ENCODE peak calls at places on chromosomes 7 and 10, in four cellular contexts. One of them, this sample, is unnamed.

GRCh38 chr10:33229252-33229943 is 105.1 kb downstream of the NRP1 start:
- DNase-seq in HCT116: no peak
- DNase-seq in HepG2: no peak
- DNase-seq in SK-N-SH: no peak
- DNase-seq in this sample: no peak

GRCh38 chr7:78090616-78091015 is 292.0 kb downstream of the PHTF2 start:
- DNase-seq in HCT116: no peak
- DNase-seq in HepG2: no peak
- DNase-seq in SK-N-SH: no peak
- DNase-seq in this sample: peak

GRCh38 chr7:73894851-73895441 is 34.0 kb downstream of the TMEM270 start:
- DNase-seq in HCT116: no peak
- DNase-seq in HepG2: no peak
- DNase-seq in SK-N-SH: peak
- DNase-seq in this sample: no peak

GRCh38 chr7:33926535-33926934 is 21.2 kb downstream of the BMPER start:
- DNase-seq in HCT116: no peak
- DNase-seq in HepG2: no peak
- DNase-seq in SK-N-SH: no peak
- DNase-seq in this sample: no peak

GRCh38 chr10:130905386-130905785 is 406.1 kb downstream of the TCERG1L start:
- DNase-seq in HCT116: no peak
- DNase-seq in HepG2: no peak
- DNase-seq in SK-N-SH: no peak
- DNase-seq in this sample: no peak

GRCh38 chr7:35874881-35875280 is 74.0 kb downstream of the SEPTIN7 start:
- DNase-seq in HCT116: no peak
- DNase-seq in HepG2: no peak
- DNase-seq in SK-N-SH: no peak
- DNase-seq in this sample: no peak

GRCh38 chr7:1243964-1244416 is 11.3 kb downstream of the UNCX start:
- DNase-seq in HCT116: no peak
- DNase-seq in HepG2: no peak
- DNase-seq in SK-N-SH: no peak
- DNase-seq in this sample: no peak

GRCh38 chr7:4245135-4245865 is 436.8 kb upstream of the FOXK1 start:
- DNase-seq in HCT116: no peak
- DNase-seq in HepG2: no peak
- DNase-seq in SK-N-SH: no peak
- DNase-seq in this sample: no peak

GRCh38 chr7:68699090-68699711 is 899.1 kb upstream of the AUTS2 start:
- DNase-seq in HCT116: no peak
- DNase-seq in HepG2: no peak
- DNase-seq in SK-N-SH: no peak
- DNase-seq in this sample: no peak

GRCh38 chr7:134140889-134141867 is 14.0 kb downstream of the LRGUK start:
- DNase-seq in HCT116: peak
- DNase-seq in HepG2: peak
- DNase-seq in SK-N-SH: peak
- DNase-seq in this sample: peak

GRCh38 chr10:99631496-99631895 is 11.3 kb upstream of the SLC25A28 start:
- DNase-seq in HCT116: no peak
- DNase-seq in HepG2: no peak
- DNase-seq in SK-N-SH: no peak
- DNase-seq in this sample: no peak

GRCh38 chr7:112254166-112254565 is 47.7 kb downstream of the ZNF277 start:
- DNase-seq in HCT116: no peak
- DNase-seq in HepG2: no peak
- DNase-seq in SK-N-SH: no peak
- DNase-seq in this sample: no peak

GRCh38 chr10:31490858-31491504 is 172.0 kb downstream of the ZEB1 start:
- DNase-seq in HCT116: peak
- DNase-seq in HepG2: peak
- DNase-seq in SK-N-SH: no peak
- DNase-seq in this sample: peak

GRCh38 chr7:80923211-80923612 is 4.4 kb upstream of the SEMA3C start:
- DNase-seq in HCT116: no peak
- DNase-seq in HepG2: no peak
- DNase-seq in SK-N-SH: no peak
- DNase-seq in this sample: no peak

GRCh38 chr10:31145986-31146385 is 114.3 kb upstream of the ZNF438 start:
- DNase-seq in HCT116: no peak
- DNase-seq in HepG2: no peak
- DNase-seq in SK-N-SH: no peak
- DNase-seq in this sample: no peak

GRCh38 chr7:45712872-45713668 is 138.9 kb downstream of the ADCY1 start:
- DNase-seq in HCT116: no peak
- DNase-seq in HepG2: no peak
- DNase-seq in SK-N-SH: no peak
- DNase-seq in this sample: no peak

GRCh38 chr10:31101123-31101522 is 69.5 kb upstream of the ZNF438 start:
- DNase-seq in HCT116: peak
- DNase-seq in HepG2: no peak
- DNase-seq in SK-N-SH: no peak
- DNase-seq in this sample: peak

GRCh38 chr7:14340415-14341079 is 351.1 kb upstream of the ETV1 start:
- DNase-seq in HCT116: no peak
- DNase-seq in HepG2: no peak
- DNase-seq in SK-N-SH: no peak
- DNase-seq in this sample: no peak

GRCh38 chr7:90383879-90384278 is 19.4 kb upstream of the CLDN12 start:
- DNase-seq in HCT116: no peak
- DNase-seq in HepG2: no peak
- DNase-seq in SK-N-SH: no peak
- DNase-seq in this sample: no peak

GRCh38 chr7:31775511-31775910 is 88.5 kb downstream of the PPP1R17 start:
- DNase-seq in HCT116: no peak
- DNase-seq in HepG2: no peak
- DNase-seq in SK-N-SH: no peak
- DNase-seq in this sample: no peak

GRCh38 chr10:48464871-48465736 is 139.8 kb downstream of the ARHGAP22 start:
- DNase-seq in HCT116: no peak
- DNase-seq in HepG2: no peak
- DNase-seq in SK-N-SH: peak
- DNase-seq in this sample: no peak

DNA sequence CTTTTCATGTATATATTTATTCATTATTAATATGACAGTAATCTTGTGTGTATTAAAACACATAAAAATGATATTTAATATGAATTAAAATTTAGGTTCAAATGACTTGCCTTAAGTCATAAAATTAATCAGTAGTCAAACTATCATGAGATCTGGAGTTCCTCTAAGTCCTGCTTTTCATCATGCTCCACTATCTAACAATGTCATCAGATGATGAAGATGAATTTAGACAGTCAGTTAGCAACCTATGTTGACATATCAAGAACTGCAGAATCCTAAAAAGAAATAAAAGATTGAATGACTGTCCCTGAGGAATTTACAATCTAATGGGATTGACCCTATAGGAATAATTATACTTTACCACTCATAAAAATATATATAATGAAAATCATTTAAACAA is 7.1 kb downstream of the CABCOCO1 start:
- DNase-seq in HCT116: no peak
- DNase-seq in HepG2: no peak
- DNase-seq in SK-N-SH: peak
- DNase-seq in this sample: no peak
- TF ChIP-seq SIN3A in HCT116: no peak
- TF ChIP-seq SIN3A in HepG2: no peak
- TF ChIP-seq SIN3A in SK-N-SH: no peak
- TF ChIP-seq SIN3A in this sample: no peak

GRCh38 chr10:15353471-15353870 is 17.6 kb downstream of the FAM171A1 start:
- DNase-seq in HCT116: no peak
- DNase-seq in HepG2: peak
- DNase-seq in SK-N-SH: no peak
- DNase-seq in this sample: no peak
- TF ChIP-seq SIN3A in HCT116: no peak
- TF ChIP-seq SIN3A in HepG2: no peak
- TF ChIP-seq SIN3A in SK-N-SH: no peak
- TF ChIP-seq SIN3A in this sample: no peak

GRCh38 chr10:110863361-110863760 is 8.4 kb upstream of the PDCD4 start:
- DNase-seq in HCT116: no peak
- DNase-seq in HepG2: no peak
- DNase-seq in SK-N-SH: no peak
- DNase-seq in this sample: no peak
- TF ChIP-seq SIN3A in HCT116: no peak
- TF ChIP-seq SIN3A in HepG2: no peak
- TF ChIP-seq SIN3A in SK-N-SH: no peak
- TF ChIP-seq SIN3A in this sample: no peak

GRCh38 chr10:121595321-121595805 is 2.9 kb downstream of the FGFR2 start:
- DNase-seq in HCT116: no peak
- DNase-seq in HepG2: no peak
- DNase-seq in SK-N-SH: no peak
- DNase-seq in this sample: no peak

GRCh38 chr10:121596668-121597503 is 1.4 kb downstream of the FGFR2 start:
- DNase-seq in HCT116: no peak
- DNase-seq in HepG2: no peak
- DNase-seq in SK-N-SH: no peak
- DNase-seq in this sample: no peak

GRCh38 chr10:121598261-121599249 is at the start of gene FGFR2:
- DNase-seq in HCT116: peak
- DNase-seq in HepG2: peak
- DNase-seq in SK-N-SH: peak
- DNase-seq in this sample: no peak

GRCh38 chr10:121595806-121596667 is 2.2 kb downstream of the FGFR2 start:
- DNase-seq in HCT116: no peak
- DNase-seq in HepG2: no peak
- DNase-seq in SK-N-SH: no peak
- DNase-seq in this sample: no peak

DNA sequence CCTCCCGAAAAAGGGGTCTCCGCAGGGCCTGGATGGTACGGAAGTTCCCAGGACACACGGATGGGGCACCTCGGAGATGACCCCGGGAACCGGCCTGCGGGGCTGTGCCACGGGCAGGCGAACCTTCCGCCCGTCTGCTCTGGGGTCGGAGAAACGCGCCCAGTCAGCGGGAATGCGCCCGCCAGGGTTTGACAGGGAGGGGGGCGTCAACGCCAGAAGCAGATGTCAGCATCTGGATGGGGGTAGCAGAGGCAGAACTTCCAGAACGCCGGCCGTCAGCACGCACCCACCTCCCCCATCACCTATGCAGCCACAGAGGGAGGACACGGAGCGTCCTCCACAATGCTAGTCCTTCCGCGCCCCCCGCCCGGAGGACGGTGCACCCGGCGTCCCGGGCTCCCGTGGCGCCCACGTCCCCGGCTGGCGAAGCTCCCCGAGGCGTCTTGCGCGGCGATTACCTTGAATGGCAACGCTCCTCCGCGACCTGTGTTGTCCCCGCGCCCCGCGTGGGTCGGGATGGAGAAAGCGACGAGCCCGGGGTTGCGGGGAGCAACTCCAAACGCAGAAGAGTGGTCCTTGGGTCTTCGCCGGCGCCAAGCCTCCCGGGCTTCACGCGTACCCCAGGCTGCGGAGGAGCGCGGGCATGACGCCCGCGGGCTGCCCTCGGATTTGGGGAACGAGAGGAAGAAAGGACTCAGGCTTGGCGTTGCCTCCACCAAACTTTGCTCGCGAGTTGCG is 571 bp downstream of the FGFR2 start:
- DNase-seq in HCT116: no peak
- DNase-seq in HepG2: no peak
- DNase-seq in SK-N-SH: peak
- DNase-seq in this sample: no peak
- TF ChIP-seq SIN3A in HCT116: no peak
- TF ChIP-seq SIN3A in HepG2: no peak
- TF ChIP-seq SIN3A in SK-N-SH: no peak
- TF ChIP-seq SIN3A in this sample: no peak

DNA sequence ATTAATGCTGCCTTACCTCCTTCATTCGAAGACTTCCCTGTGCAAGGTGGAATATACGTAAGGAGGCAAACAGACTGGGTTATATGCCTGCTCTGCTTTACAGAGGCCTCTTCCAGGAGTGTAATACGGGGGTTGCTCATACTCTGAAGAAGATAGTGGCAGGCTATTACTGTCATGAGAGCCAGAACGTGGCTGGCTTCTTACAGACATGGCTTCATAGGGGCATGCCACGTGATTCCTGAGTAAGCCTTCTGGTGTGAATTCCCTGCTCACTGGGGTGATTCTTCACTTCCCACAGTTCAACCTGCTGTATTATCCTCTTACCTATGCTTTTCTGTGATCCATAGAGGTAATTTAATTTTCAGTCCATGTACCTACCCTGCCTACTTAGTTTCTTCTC is 141.8 kb downstream of the ST7 start:
- DNase-seq in HCT116: no peak
- DNase-seq in HepG2: no peak
- DNase-seq in SK-N-SH: no peak
- DNase-seq in this sample: no peak
- TF ChIP-seq SIN3A in HCT116: no peak
- TF ChIP-seq SIN3A in HepG2: no peak
- TF ChIP-seq SIN3A in SK-N-SH: no peak
- TF ChIP-seq SIN3A in this sample: no peak

This sample was measured in Panc1.